ENCODE peak calls at places on chromosomes 6 and 20, in five cellular contexts. Q, N, U, B and D are unnamed samples.

GRCh38 chr6:145756170-145756662 is 20.9 kb upstream of the EPM2A start:
- DNase-seq in B (peak; percentile 40), U (no peak), N (no peak), Q (no peak), D (no peak)

GRCh38 chr6:21402368-21402767 is 191.2 kb upstream of the SOX4 start:
- DNase-seq in Q (no peak), N (no peak), B (no peak), U (peak; percentile 43), D (no peak)

GRCh38 chr6:134908906-134909516 is 40.9 kb downstream of the ALDH8A1 start:
- DNase-seq in Q (no peak), B (peak; percentile 54), U (peak; percentile 70), N (peak; percentile 68), D (no peak)

GRCh38 chr20:48668451-48668946 is 159.3 kb downstream of the PREX1 start:
- DNase-seq in B (no peak), N (peak; percentile 39), Q (no peak), U (peak; percentile 78), D (no peak)

GRCh38 chr20:50237349-50237748 is 46.7 kb downstream of the CEBPB start:
- DNase-seq in N (no peak), Q (no peak), B (no peak), U (no peak), D (no peak)

GRCh38 chr6:64694356-64694755 is 1012.7 kb downstream of the EYS start:
- DNase-seq in Q (no peak), U (no peak), N (no peak), B (no peak), D (no peak)

GRCh38 chr6:71091167-71091566 is 134.3 kb upstream of the B3GAT2 start:
- DNase-seq in B (no peak), Q (no peak), N (no peak), U (no peak), D (no peak)

GRCh38 chr6:148738939-148739821 is 7.7 kb upstream of the UST start:
- DNase-seq in N (no peak), B (no peak), U (no peak), Q (no peak), D (no peak)

GRCh38 chr6:160398674-160399271 is 50.6 kb downstream of the SLC22A3 start:
- DNase-seq in U (no peak), Q (no peak), N (no peak), B (no peak), D (no peak)

GRCh38 chr6:126804255-126805064 is 314.0 kb upstream of the RSPO3 start:
- DNase-seq in U (no peak), B (peak; percentile 13), N (peak; percentile 50), Q (no peak), D (no peak)

DNA sequence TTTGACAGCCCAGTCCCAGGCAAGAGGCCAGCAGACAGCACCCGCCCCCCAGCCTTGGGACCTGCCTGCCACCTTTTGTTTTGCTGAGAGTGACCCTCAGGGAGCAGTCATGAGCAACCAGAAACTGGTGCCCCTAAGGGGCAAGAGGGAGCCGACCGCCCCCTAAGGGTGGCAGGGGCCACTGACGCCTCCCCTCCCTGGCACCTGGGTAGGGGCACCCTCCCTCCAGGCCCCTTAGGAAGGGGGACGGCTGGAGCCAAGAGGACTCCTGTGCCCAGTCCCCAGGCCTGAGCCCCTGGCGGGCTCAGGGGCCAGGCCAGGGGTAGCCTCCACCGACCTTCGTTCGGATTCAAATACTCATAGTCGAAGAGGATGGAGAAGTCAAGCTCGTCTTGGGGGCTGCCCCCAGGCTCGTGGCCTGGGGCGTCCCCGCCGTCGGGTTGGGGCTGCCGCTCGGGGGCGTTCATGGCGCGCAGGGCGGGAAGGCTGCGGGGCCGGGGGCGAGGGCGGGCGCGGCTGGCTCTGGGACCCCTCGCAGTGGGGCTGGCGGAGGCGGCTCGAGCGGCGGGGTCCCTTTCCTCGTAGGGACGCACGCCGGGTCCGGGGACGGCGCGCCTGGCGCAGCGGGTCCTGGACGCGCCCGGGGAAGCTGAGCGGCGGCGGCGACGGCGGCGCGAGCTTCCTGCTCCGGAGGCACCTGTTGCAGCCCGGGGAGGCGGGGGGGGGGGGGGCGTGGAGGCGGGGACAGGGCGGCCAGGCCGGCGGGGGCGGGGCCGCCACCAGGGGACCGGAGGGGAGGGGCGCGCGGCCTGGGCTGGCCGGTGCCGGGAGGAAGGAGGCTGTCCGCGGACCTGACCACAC is at the start of gene NFATC2:
- DNase-seq in Q (no peak), U (peak; percentile 45), N (peak; percentile 38), B (peak; percentile 51), D (peak; percentile 81)
- TF ChIP-seq CTCF in Q (no peak), U (no peak), N (no peak), B (peak; percentile 50), D (peak; percentile 42)

GRCh38 chr6:113586413-113586812 is 270.7 kb upstream of the MARCKS start:
- DNase-seq in U (no peak), N (no peak), Q (no peak), B (no peak), D (no peak)

GRCh38 chr6:113588646-113589045 is 268.5 kb upstream of the MARCKS start:
- DNase-seq in B (no peak), U (no peak), N (no peak), Q (no peak), D (no peak)

GRCh38 chr6:113586966-113587699 is 270.0 kb upstream of the MARCKS start:
- DNase-seq in N (no peak), B (no peak), U (no peak), Q (no peak), D (no peak)

GRCh38 chr6:113584767-113585166 is 272.4 kb upstream of the MARCKS start:
- DNase-seq in N (no peak), Q (no peak), U (no peak), B (no peak), D (no peak)

DNA sequence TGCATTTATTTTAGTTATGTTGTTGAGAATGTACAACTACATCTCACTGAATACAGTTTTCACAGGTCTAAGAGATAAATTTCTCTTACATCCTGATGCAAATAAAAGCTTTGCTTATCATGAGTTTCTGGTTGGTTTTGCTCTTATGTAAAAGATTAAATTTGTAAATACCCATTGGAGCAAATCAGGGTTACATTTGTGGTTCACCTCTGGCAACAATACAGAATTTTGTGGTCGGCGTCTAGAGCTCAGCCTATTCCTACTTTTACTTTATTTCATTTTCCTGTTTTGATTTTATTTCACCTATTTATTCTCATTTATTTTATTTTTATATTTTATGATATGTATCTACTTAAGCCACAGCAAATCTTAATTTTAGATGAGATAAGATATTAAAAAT is 271.9 kb upstream of the MARCKS start:
- DNase-seq in Q (no peak), U (no peak), B (no peak), N (no peak), D (no peak)
- H3K36me3 ChIP-seq in Q (no peaks in the 10 kb centered on the region), U (no peaks in the 10 kb centered on the region), B (no peaks in the 10 kb centered on the region), N (no peaks in the 10 kb centered on the region), D (no peaks in the 10 kb centered on the region)

GRCh38 chr6:84569882-84570281 is 194.5 kb downstream of the TBX18 start:
- DNase-seq in U (no peak), B (no peak), Q (no peak), N (no peak), D (no peak)

DNA sequence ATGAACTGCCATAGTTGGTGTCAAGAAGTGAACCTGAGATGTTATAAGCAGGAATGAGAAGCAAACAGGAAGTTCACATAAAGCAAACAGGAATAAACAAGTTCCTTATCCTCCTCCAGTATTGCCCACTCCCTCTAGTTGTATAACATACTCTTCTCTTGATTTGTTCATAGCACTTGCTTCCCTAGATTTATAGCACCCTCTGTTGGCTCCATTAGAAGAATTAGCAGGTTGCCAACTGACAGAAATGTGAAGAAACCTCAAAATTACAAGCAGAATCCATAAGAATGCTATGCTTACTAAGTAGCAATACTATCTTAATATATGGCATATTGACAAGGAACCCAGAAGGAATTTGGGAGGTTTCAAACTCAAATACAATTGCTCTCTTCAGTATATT is 195.4 kb downstream of the TBX18 start:
- DNase-seq in U (no peak), N (no peak), B (no peak), Q (no peak), D (no peak)
- TF ChIP-seq CTCF in U (no peak), N (no peak), B (no peak), Q (no peak), D (no peak)

GRCh38 chr6:23045280-23045679 is 475.9 kb downstream of the HDGFL1 start:
- DNase-seq in B (no peak), Q (no peak), N (no peak), U (no peak), D (no peak)
- H3K36me3 ChIP-seq in B (no peaks in the 10 kb centered on the region), Q (no peaks in the 10 kb centered on the region), N (no peaks in the 10 kb centered on the region), U (no peaks in the 10 kb centered on the region), D (no peaks in the 10 kb centered on the region)

GRCh38 chr20:42378826-42379225 is 760.6 kb upstream of the CHD6 start:
- DNase-seq in U (no peak), N (no peak), B (no peak), Q (no peak), D (no peak)

GRCh38 chr20:42380287-42380686 is 762.1 kb upstream of the CHD6 start:
- DNase-seq in N (no peak), U (no peak), Q (no peak), B (no peak), D (no peak)

DNA sequence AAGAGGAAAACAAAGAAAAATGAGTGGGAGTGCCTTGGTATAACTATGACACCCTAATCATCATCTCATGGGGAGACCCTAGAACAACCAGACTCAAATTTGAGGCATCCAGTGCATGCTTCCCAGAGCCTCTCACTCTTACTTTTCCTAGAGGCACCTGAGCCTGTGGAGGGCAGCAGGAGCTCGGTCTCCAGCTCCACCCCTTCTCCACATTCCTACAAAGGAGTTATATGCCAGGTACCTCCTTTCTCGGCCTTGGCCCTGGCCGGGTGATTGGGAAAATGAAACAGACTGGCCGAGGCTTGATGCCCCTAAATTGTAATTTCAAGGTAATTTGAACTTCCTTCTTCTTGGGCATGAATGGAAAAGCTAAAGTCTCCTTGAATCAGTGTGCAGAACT is 761.2 kb upstream of the CHD6 start:
- DNase-seq in N (no peak), Q (no peak), U (no peak), B (no peak), D (no peak)
- TF ChIP-seq CTCF in N (no peak), Q (no peak), U (no peak), B (no peak), D (no peak)

GRCh38 chr6:48471326-48471725 is 360.3 kb upstream of the PTCHD4 start:
- DNase-seq in N (no peak), Q (no peak), U (no peak), B (no peak), D (no peak)
- H3K36me3 ChIP-seq in N (no peaks in the 10 kb centered on the region), Q (no peaks in the 10 kb centered on the region), U (no peaks in the 10 kb centered on the region), B (no peaks in the 10 kb centered on the region), D (no peaks in the 10 kb centered on the region)

GRCh38 chr6:129141499-129141898 is 258.6 kb downstream of the LAMA2 start:
- DNase-seq in N (no peak), Q (no peak), B (no peak), U (no peak), D (no peak)

GRCh38 chr6:129135421-129135820 is 252.5 kb downstream of the LAMA2 start:
- DNase-seq in N (no peak), Q (no peak), B (no peak), U (no peak), D (no peak)

GRCh38 chr6:129138739-129139405 is 255.9 kb downstream of the LAMA2 start:
- DNase-seq in B (no peak), N (peak; percentile 49), Q (no peak), U (no peak), D (no peak)

GRCh38 chr6:129136751-129137150 is 253.8 kb downstream of the LAMA2 start:
- DNase-seq in N (no peak), U (no peak), Q (no peak), B (no peak), D (no peak)

DNA sequence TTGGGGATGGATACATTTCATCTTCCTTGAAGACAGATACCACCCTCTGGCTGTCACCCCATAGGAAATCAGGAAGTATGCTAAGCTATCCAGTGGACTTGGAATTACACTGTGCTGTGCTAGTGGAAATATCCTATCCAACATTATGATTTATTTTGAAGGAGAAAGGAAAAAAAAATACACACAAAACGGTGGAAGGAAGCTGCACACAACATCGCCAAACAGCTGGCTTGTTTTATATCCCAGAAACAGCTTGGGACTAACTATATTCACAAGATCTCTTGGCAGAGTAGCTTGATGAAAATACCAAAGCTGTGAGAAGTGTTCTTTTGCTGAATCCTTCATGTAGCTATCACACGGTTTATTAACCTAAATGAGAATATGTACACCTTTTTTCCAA is 257.6 kb downstream of the LAMA2 start:
- DNase-seq in N (peak; percentile 61), U (peak; percentile 33), Q (no peak), B (peak; percentile 27), D (no peak)
- TF ChIP-seq CTCF in N (no peak), U (no peak), Q (no peak), B (no peak), D (no peak)